ENCODE peak calls at places on chromosomes 2 and 18, in seven cellular contexts. One of them, this sample, is unnamed.

GRCh38 chr18:68623342-68623741 is 91.6 kb downstream of the TMX3 start:
- DNase-seq in dorsolateral prefrontal cortex: no peak
- DNase-seq in AG10803: peak; percentile 82
- DNase-seq in hypothalamus: no peak
- DNase-seq in adipocyte: peak; percentile 89
- DNase-seq in ovary: no peak
- DNase-seq in H7: peak; percentile 73
- DNase-seq in this sample: peak; percentile 60

GRCh38 chr2:231297108-231297908 is 98.2 kb upstream of the B3GNT7 start:
- DNase-seq in dorsolateral prefrontal cortex: peak; percentile 75
- DNase-seq in AG10803: peak; percentile 53
- DNase-seq in hypothalamus: peak; percentile 30
- DNase-seq in adipocyte: peak; percentile 74
- DNase-seq in ovary: peak; percentile 49
- DNase-seq in H7: peak; percentile 92
- DNase-seq in this sample: peak; percentile 82

GRCh38 chr2:239916205-239917127 is 108.7 kb downstream of the NDUFA10 start:
- DNase-seq in dorsolateral prefrontal cortex: no peak
- DNase-seq in AG10803: no peak
- DNase-seq in hypothalamus: no peak
- DNase-seq in adipocyte: no peak
- DNase-seq in ovary: no peak
- DNase-seq in H7: no peak
- DNase-seq in this sample: peak; percentile 11

GRCh38 chr18:22195052-22195451 is 25.7 kb downstream of the GATA6 start:
- DNase-seq in dorsolateral prefrontal cortex: no peak
- DNase-seq in AG10803: no peak
- DNase-seq in hypothalamus: no peak
- DNase-seq in adipocyte: no peak
- DNase-seq in ovary: no peak
- DNase-seq in H7: no peak
- DNase-seq in this sample: no peak

GRCh38 chr2:49105506-49105905 is 48.8 kb downstream of the FSHR start:
- DNase-seq in dorsolateral prefrontal cortex: no peak
- DNase-seq in AG10803: no peak
- DNase-seq in hypothalamus: no peak
- DNase-seq in adipocyte: no peak
- DNase-seq in ovary: no peak
- DNase-seq in H7: no peak
- DNase-seq in this sample: no peak

GRCh38 chr2:224982226-224982625 is 60.0 kb downstream of the DOCK10 start:
- DNase-seq in dorsolateral prefrontal cortex: peak; percentile 88
- DNase-seq in AG10803: peak; percentile 9
- DNase-seq in hypothalamus: peak; percentile 11
- DNase-seq in adipocyte: peak; percentile 74
- DNase-seq in ovary: no peak
- DNase-seq in H7: no peak
- DNase-seq in this sample: no peak

GRCh38 chr2:169360984-169361705 is 1.2 kb downstream of the LRP2 start:
- DNase-seq in dorsolateral prefrontal cortex: no peak
- DNase-seq in AG10803: no peak
- DNase-seq in hypothalamus: no peak
- DNase-seq in adipocyte: no peak
- DNase-seq in ovary: no peak
- DNase-seq in H7: peak; percentile 58
- DNase-seq in this sample: peak; percentile 56

GRCh38 chr2:229775614-229776313 is 61.4 kb upstream of the DNER start:
- DNase-seq in dorsolateral prefrontal cortex: no peak
- DNase-seq in AG10803: no peak
- DNase-seq in hypothalamus: no peak
- DNase-seq in adipocyte: no peak
- DNase-seq in ovary: no peak
- DNase-seq in H7: no peak
- DNase-seq in this sample: no peak

GRCh38 chr2:8694737-8695136 is 12.9 kb downstream of the ID2 start:
- DNase-seq in dorsolateral prefrontal cortex: no peak
- DNase-seq in AG10803: peak; percentile 22
- DNase-seq in hypothalamus: no peak
- DNase-seq in adipocyte: peak; percentile 16
- DNase-seq in ovary: no peak
- DNase-seq in H7: no peak
- DNase-seq in this sample: no peak

GRCh38 chr18:58911241-58911640 is 46.6 kb downstream of the ZNF532 start:
- DNase-seq in dorsolateral prefrontal cortex: no peak
- DNase-seq in AG10803: peak; percentile 41
- DNase-seq in hypothalamus: no peak
- DNase-seq in adipocyte: peak; percentile 64
- DNase-seq in ovary: no peak
- DNase-seq in H7: no peak
- DNase-seq in this sample: no peak

GRCh38 chr2:122858813-122859212 is 1103.4 kb downstream of the TSN start:
- DNase-seq in dorsolateral prefrontal cortex: no peak
- DNase-seq in AG10803: no peak
- DNase-seq in hypothalamus: no peak
- DNase-seq in adipocyte: no peak
- DNase-seq in ovary: no peak
- DNase-seq in H7: no peak
- DNase-seq in this sample: no peak

GRCh38 chr2:105787376-105788318 is 42.9 kb downstream of the NCK2 start:
- DNase-seq in dorsolateral prefrontal cortex: no peak
- DNase-seq in AG10803: no peak
- DNase-seq in hypothalamus: no peak
- DNase-seq in adipocyte: no peak
- DNase-seq in ovary: no peak
- DNase-seq in H7: peak; percentile 77
- DNase-seq in this sample: no peak

GRCh38 chr2:150080115-150080514 is 407.4 kb downstream of the RND3 start:
- DNase-seq in dorsolateral prefrontal cortex: no peak
- DNase-seq in AG10803: peak; percentile 21
- DNase-seq in hypothalamus: no peak
- DNase-seq in adipocyte: peak; percentile 64
- DNase-seq in ovary: no peak
- DNase-seq in H7: no peak
- DNase-seq in this sample: no peak

GRCh38 chr18:42105382-42105781 is 150.3 kb downstream of the PIK3C3 start:
- DNase-seq in dorsolateral prefrontal cortex: no peak
- DNase-seq in AG10803: no peak
- DNase-seq in hypothalamus: no peak
- DNase-seq in adipocyte: no peak
- DNase-seq in ovary: no peak
- DNase-seq in H7: no peak
- DNase-seq in this sample: no peak

GRCh38 chr2:98669675-98670074 is 61.3 kb downstream of the MGAT4A start:
- DNase-seq in dorsolateral prefrontal cortex: no peak
- DNase-seq in AG10803: no peak
- DNase-seq in hypothalamus: no peak
- DNase-seq in adipocyte: no peak
- DNase-seq in ovary: no peak
- DNase-seq in H7: no peak
- DNase-seq in this sample: no peak

GRCh38 chr2:33372940-33373553 is 103.4 kb upstream of the RASGRP3 start:
- DNase-seq in dorsolateral prefrontal cortex: no peak
- DNase-seq in AG10803: no peak
- DNase-seq in hypothalamus: no peak
- DNase-seq in adipocyte: no peak
- DNase-seq in ovary: no peak
- DNase-seq in H7: peak; percentile 56
- DNase-seq in this sample: no peak

GRCh38 chr2:239292956-239293355 is 107.9 kb downstream of the HDAC4 start:
- DNase-seq in dorsolateral prefrontal cortex: peak; percentile 11
- DNase-seq in AG10803: no peak
- DNase-seq in hypothalamus: no peak
- DNase-seq in adipocyte: no peak
- DNase-seq in ovary: no peak
- DNase-seq in H7: no peak
- DNase-seq in this sample: no peak

GRCh38 chr2:222264791-222265320 is 33.9 kb downstream of the PAX3 start:
- DNase-seq in dorsolateral prefrontal cortex: no peak
- DNase-seq in AG10803: peak; percentile 26
- DNase-seq in hypothalamus: no peak
- DNase-seq in adipocyte: no peak
- DNase-seq in ovary: no peak
- DNase-seq in H7: no peak
- DNase-seq in this sample: no peak

GRCh38 chr2:54579682-54580349 is 123.7 kb downstream of the SPTBN1 start:
- DNase-seq in dorsolateral prefrontal cortex: no peak
- DNase-seq in AG10803: no peak
- DNase-seq in hypothalamus: no peak
- DNase-seq in adipocyte: no peak
- DNase-seq in ovary: no peak
- DNase-seq in H7: no peak
- DNase-seq in this sample: no peak

GRCh38 chr2:97740590-97741182 is 27.3 kb downstream of the ZAP70 start:
- DNase-seq in dorsolateral prefrontal cortex: no peak
- DNase-seq in AG10803: no peak
- DNase-seq in hypothalamus: no peak
- DNase-seq in adipocyte: peak; percentile 23
- DNase-seq in ovary: no peak
- DNase-seq in H7: peak; percentile 93
- DNase-seq in this sample: peak; percentile 80

GRCh38 chr2:151251012-151251411 is 10.7 kb downstream of the RBM43 start:
- DNase-seq in dorsolateral prefrontal cortex: no peak
- DNase-seq in AG10803: peak; percentile 92
- DNase-seq in hypothalamus: no peak
- DNase-seq in adipocyte: peak; percentile 96
- DNase-seq in ovary: no peak
- DNase-seq in H7: no peak
- DNase-seq in this sample: no peak

GRCh38 chr2:240023792-240024191 is 1.4 kb downstream of the NDUFA10 start:
- DNase-seq in dorsolateral prefrontal cortex: no peak
- DNase-seq in AG10803: no peak
- DNase-seq in hypothalamus: no peak
- DNase-seq in adipocyte: no peak
- DNase-seq in ovary: no peak
- DNase-seq in H7: no peak
- DNase-seq in this sample: no peak

GRCh38 chr18:79217979-79218604 is 148.9 kb downstream of the ATP9B start:
- DNase-seq in dorsolateral prefrontal cortex: no peak
- DNase-seq in AG10803: no peak
- DNase-seq in hypothalamus: no peak
- DNase-seq in adipocyte: no peak
- DNase-seq in ovary: no peak
- DNase-seq in H7: no peak
- DNase-seq in this sample: no peak

GRCh38 chr2:158391876-158392275 is 64.7 kb downstream of the CCDC148 start:
- DNase-seq in dorsolateral prefrontal cortex: no peak
- DNase-seq in AG10803: no peak
- DNase-seq in hypothalamus: no peak
- DNase-seq in adipocyte: no peak
- DNase-seq in ovary: no peak
- DNase-seq in H7: no peak
- DNase-seq in this sample: no peak

GRCh38 chr18:68696937-68697336 is 18.0 kb downstream of the TMX3 start:
- DNase-seq in dorsolateral prefrontal cortex: no peak
- DNase-seq in AG10803: no peak
- DNase-seq in hypothalamus: no peak
- DNase-seq in adipocyte: no peak
- DNase-seq in ovary: no peak
- DNase-seq in H7: no peak
- DNase-seq in this sample: no peak

GRCh38 chr2:209553913-209554312 is 130.1 kb downstream of the MAP2 start:
- DNase-seq in dorsolateral prefrontal cortex: no peak
- DNase-seq in AG10803: no peak
- DNase-seq in hypothalamus: no peak
- DNase-seq in adipocyte: no peak
- DNase-seq in ovary: no peak
- DNase-seq in H7: no peak
- DNase-seq in this sample: no peak

GRCh38 chr2:101219281-101219680 is 33.4 kb upstream of the CNOT11 start:
- DNase-seq in dorsolateral prefrontal cortex: no peak
- DNase-seq in AG10803: no peak
- DNase-seq in hypothalamus: no peak
- DNase-seq in adipocyte: no peak
- DNase-seq in ovary: no peak
- DNase-seq in H7: no peak
- DNase-seq in this sample: no peak